ENCODE peak calls at places on chromosomes 2 and 18, in four cellular contexts. X is NCI-H1048; O is activated T-cell treated with anti-CD3 and anti-CD28 coated beads, Interleukin-2, amount 50 U/mL, for 1 hour; L is progenitor cell of endocrine pancreas. R is an unnamed sample.

GRCh38 chr2:237227190-237227988 is 141.7 kb downstream of the COPS8 start:
- DNase-seq in O (no peak), X (no peak), L (no peak), R (peak)

GRCh38 chr18:62769216-62769615 is 53.9 kb downstream of the PHLPP1 start:
- DNase-seq in L (no peak), X (no peak), O (no peak), R (no peak)

GRCh38 chr2:61758991-61759390 is 94.9 kb downstream of the FAM161A start:
- DNase-seq in X (no peak), O (no peak), L (no peak), R (peak)

GRCh38 chr18:47054369-47054768 is 18.9 kb upstream of the ELOA2 start:
- DNase-seq in O (no peak), L (no peak), X (no peak), R (no peak)

GRCh38 chr2:240596491-240596931 is 10.0 kb downstream of the CAPN10 start:
- DNase-seq in L (no peak), O (peak), X (no peak), R (no peak)

GRCh38 chr2:100104718-100105677 is 37.4 kb downstream of the AFF3 start:
- DNase-seq in L (peak), O (peak), X (no peak), R (peak)

GRCh38 chr18:13446024-13446423 is 227.5 kb downstream of the LDLRAD4 start:
- DNase-seq in L (no peak), X (no peak), O (peak), R (no peak)

GRCh38 chr2:14304326-14304725 is 328.2 kb upstream of the LRATD1 start:
- DNase-seq in L (no peak), X (no peak), O (no peak), R (no peak)

GRCh38 chr2:42622943-42623676 is 54.7 kb downstream of the MTA3 start:
- DNase-seq in X (no peak), O (no peak), L (no peak), R (no peak)

R was measured in MG63.